ENCODE peak calls at places on chromosome 5, in eight cellular contexts. C is kidney; O is EH; S is RPMI7951; Z is HT-29; E is stimulated activated CD8-positive, alpha-beta memory T cell treated with anti-CD3 and anti-CD28 coated beads, Interleukin-4, amount 100 ng/mL, for 4 hours; G is choroid plexus epithelial cell; F is islet precursor cell. Q is an unnamed sample.

GRCh38 chr5:177595991-177596774 is 3.7 kb upstream of the B4GALT7 start:
- DNase-seq in S (no peak), E (no peak), Z (no peak), C (no peak), F (peak; percentile 29), O (peak; percentile 41), G (no peak), Q (no peak)

GRCh38 chr5:73909474-73909873 is 283.5 kb downstream of the ARHGEF28 start:
- DNase-seq in F (no peak), C (peak; percentile 71), S (no peak), E (no peak), Z (no peak), G (no peak), O (no peak), Q (no peak)

GRCh38 chr5:151080620-151081425 is at the start of gene TNIP1:
- DNase-seq in O (peak; percentile 92), C (peak; percentile 97), G (peak; percentile 90), S (peak; percentile 91), E (peak; percentile 89), F (peak; percentile 96), Z (peak; percentile 92), Q (peak; percentile 90)

GRCh38 chr5:171858303-171858702 is 72.7 kb downstream of the SMIM23 start:
- DNase-seq in G (no peak), Z (no peak), E (no peak), S (peak; percentile 24), F (no peak), C (no peak), O (peak; percentile 23), Q (peak; percentile 27)

GRCh38 chr5:175479125-175479881 is 943 bp downstream of the SFXN1 start:
- DNase-seq in C (no peak), O (no peak), Z (peak; percentile 28), F (no peak), S (no peak), G (no peak), E (no peak), Q (no peak)

GRCh38 chr5:142611154-142611553 is 74.7 kb downstream of the FGF1 start:
- DNase-seq in O (peak; percentile 68), S (peak; percentile 46), Z (peak; percentile 67), F (peak; percentile 89), E (peak; percentile 18), C (no peak), G (peak; percentile 85), Q (peak; percentile 80)

GRCh38 chr5:80309871-80310665 is 9.7 kb upstream of the SPZ1 start:
- DNase-seq in G (no peak), Z (no peak), F (no peak), S (no peak), O (no peak), E (no peak), C (no peak), Q (no peak)

GRCh38 chr5:93186031-93186682 is 394.9 kb downstream of the NR2F1-AS1 start:
- DNase-seq in E (no peak), C (no peak), O (peak; percentile 85), Z (peak; percentile 18), F (no peak), S (peak; percentile 77), G (peak; percentile 72), Q (peak; percentile 71)

GRCh38 chr5:123371575-123372179 is 51.5 kb downstream of the CEP120 start:
- DNase-seq in O (peak; percentile 43), Z (peak; percentile 41), S (peak; percentile 19), F (peak; percentile 55), E (no peak), C (no peak), G (peak; percentile 26), Q (peak; percentile 33)

GRCh38 chr5:165224366-165224765 is 1718.9 kb downstream of the MAT2B start:
- DNase-seq in G (no peak), F (no peak), E (no peak), Z (no peak), S (no peak), C (no peak), O (no peak), Q (no peak)

GRCh38 chr5:126492939-126493338 is 69.7 kb downstream of the GRAMD2B start:
- DNase-seq in S (peak; percentile 31), C (no peak), F (no peak), O (no peak), E (no peak), Z (peak; percentile 40), G (peak; percentile 64), Q (peak; percentile 44)

GRCh38 chr5:169801781-169802180 is 164.7 kb downstream of the DOCK2 start:
- DNase-seq in C (no peak), E (no peak), O (no peak), F (no peak), Z (no peak), S (no peak), G (peak; percentile 36), Q (peak; percentile 25)

GRCh38 chr5:53430618-53431252 is 49.7 kb upstream of the FST start:
- DNase-seq in S (peak; percentile 64), G (peak; percentile 86), O (peak; percentile 75), C (no peak), F (no peak), E (no peak), Z (peak; percentile 30), Q (peak; percentile 85)

GRCh38 chr5:13250450-13251291 is 693.8 kb downstream of the DNAH5 start:
- DNase-seq in S (peak; percentile 42), O (no peak), G (no peak), Z (peak; percentile 22), E (no peak), C (no peak), F (no peak), Q (no peak)

GRCh38 chr5:18366234-18366633 is 732.0 kb downstream of the TAF11L14 start:
- DNase-seq in G (no peak), F (no peak), S (no peak), O (no peak), Z (no peak), E (no peak), C (no peak), Q (no peak)

GRCh38 chr5:76145945-76146344 is 62.8 kb downstream of the SV2C start:
- DNase-seq in S (no peak), E (no peak), F (peak; percentile 66), O (peak; percentile 4), Z (peak; percentile 46), G (peak; percentile 1), C (no peak), Q (no peak)

GRCh38 chr5:18243846-18244245 is 609.6 kb downstream of the TAF11L14 start:
- DNase-seq in Z (no peak), E (no peak), O (no peak), S (no peak), F (no peak), C (no peak), G (no peak), Q (no peak)

GRCh38 chr5:1277781-1278180 is 17.1 kb downstream of the TERT start:
- DNase-seq in Z (no peak), F (no peak), S (no peak), C (peak; percentile 62), G (no peak), E (no peak), O (no peak), Q (no peak)

GRCh38 chr5:58891971-58892343 is 309.1 kb downstream of the RAB3C start:
- DNase-seq in Z (no peak), S (no peak), F (no peak), O (no peak), C (no peak), E (no peak), G (no peak), Q (no peak)

GRCh38 chr5:176536132-176536901 is 885 bp downstream of the RNF44 start:
- DNase-seq in F (peak; percentile 86), G (peak; percentile 87), O (peak; percentile 84), S (peak; percentile 78), C (peak; percentile 95), Z (peak; percentile 69), E (peak; percentile 76), Q (peak; percentile 79)

GRCh38 chr5:141182248-141182647 is at the start of gene PCDHB16:
- DNase-seq in S (peak; percentile 68), F (peak; percentile 82), Z (peak; percentile 35), G (peak; percentile 4), O (peak; percentile 46), E (no peak), C (peak; percentile 44), Q (peak; percentile 16)

GRCh38 chr5:159727167-159727566 is 189.1 kb upstream of the ADRA1B start:
- DNase-seq in S (no peak), Z (no peak), G (no peak), E (no peak), C (no peak), O (no peak), F (no peak), Q (no peak)

GRCh38 chr5:36090033-36090432 is 23.4 kb upstream of the UGT3A2 start:
- DNase-seq in G (peak; percentile 57), Z (peak; percentile 65), O (peak; percentile 54), C (no peak), F (peak; percentile 80), S (peak; percentile 53), E (no peak), Q (peak; percentile 32)

GRCh38 chr5:140925806-140926205 is 293 bp upstream of the PCDHAC1 start:
- DNase-seq in Z (no peak), O (no peak), E (no peak), S (no peak), G (no peak), F (no peak), C (no peak), Q (no peak)

GRCh38 chr5:159182691-159183090 is 26.7 kb downstream of the RNF145 start:
- DNase-seq in G (peak; percentile 61), E (no peak), F (no peak), C (no peak), Z (no peak), O (peak; percentile 81), S (no peak), Q (peak; percentile 89)

GRCh38 chr5:84306617-84307016 is 78.1 kb downstream of the EDIL3 start:
- DNase-seq in G (no peak), S (no peak), C (no peak), E (no peak), Z (no peak), F (no peak), O (no peak), Q (no peak)

GRCh38 chr5:148482697-148483462 is 99.1 kb downstream of the FBXO38 start:
- DNase-seq in O (peak; percentile 50), F (peak; percentile 84), C (peak; percentile 76), G (peak; percentile 69), E (peak; percentile 18), Z (peak; percentile 47), S (peak; percentile 58), Q (peak; percentile 72)

GRCh38 chr5:150590979-150591411 is 49.5 kb upstream of the SYNPO start:
- DNase-seq in G (no peak), O (no peak), Z (no peak), F (peak; percentile 91), S (no peak), E (no peak), C (no peak), Q (peak; percentile 53)

GRCh38 chr5:54874337-54875021 is 110.9 kb downstream of the ESM1 start:
- DNase-seq in S (no peak), G (peak; percentile 68), O (peak; percentile 33), Z (no peak), C (no peak), E (no peak), F (no peak), Q (peak; percentile 76)

GRCh38 chr5:119274024-119274766 is 81.6 kb upstream of the TNFAIP8 start:
- DNase-seq in O (peak; percentile 62), F (peak; percentile 97), S (no peak), C (peak; percentile 59), Z (peak; percentile 82), E (no peak), G (no peak), Q (no peak)

GRCh38 chr5:72387985-72388384 is 67.8 kb downstream of the PTCD2 start:
- DNase-seq in F (no peak), O (peak; percentile 91), C (no peak), S (peak; percentile 71), E (no peak), Z (no peak), G (peak; percentile 87), Q (peak; percentile 91)

GRCh38 chr5:68169898-68170297 is 45.7 kb upstream of the PIK3R1 start:
- DNase-seq in Z (no peak), S (no peak), O (no peak), E (no peak), F (no peak), G (peak; percentile 41), C (no peak), Q (peak; percentile 29)

GRCh38 chr5:6737043-6737941 is 24.1 kb downstream of the TENT4A start:
- DNase-seq in F (no peak), C (peak; percentile 61), S (no peak), O (no peak), G (no peak), Z (no peak), E (no peak), Q (no peak)